ENCODE peak calls at places on chromosomes 12 and 14, in seven cellular contexts. H, Y, V, P, R, O and U are unnamed samples.

GRCh38 chr12:47744005-47744651 is 14.6 kb downstream of the RAPGEF3 start:
- DNase-seq in H (peak; percentile 38), Y (peak; percentile 61), V (peak; percentile 71), P (no peak), R (peak; percentile 71), O (peak; percentile 69), U (peak; percentile 58)

GRCh38 chr12:52398176-52398575 is 8.0 kb downstream of the KRT82 start:
- DNase-seq in H (no peak), Y (no peak), V (no peak), P (no peak), R (no peak), O (no peak), U (no peak)

GRCh38 chr14:31127690-31128089 is 79.9 kb downstream of the HECTD1 start:
- DNase-seq in H (no peak), Y (peak; percentile 45), V (no peak), P (no peak), R (no peak), O (no peak), U (no peak)

GRCh38 chr12:127205781-127206535 is 1061.0 kb upstream of the TMEM132C start:
- DNase-seq in H (no peak), Y (no peak), V (no peak), P (no peak), R (no peak), O (no peak), U (no peak)

GRCh38 chr12:101698782-101699347 is 1.4 kb downstream of the CHPT1 start:
- DNase-seq in H (no peak), Y (no peak), V (no peak), P (no peak), R (no peak), O (no peak), U (peak; percentile 31)

GRCh38 chr12:95956557-95957145 is 13.5 kb downstream of the AMDHD1 start:
- DNase-seq in H (no peak), Y (no peak), V (no peak), P (no peak), R (no peak), O (no peak), U (no peak)

GRCh38 chr14:69298131-69299071 is 38.4 kb downstream of the GALNT16 start:
- DNase-seq in H (no peak), Y (no peak), V (no peak), P (peak; percentile 24), R (no peak), O (no peak), U (no peak)

GRCh38 chr14:103123634-103124500 is 606 bp downstream of the TNFAIP2 start:
- DNase-seq in H (peak; percentile 37), Y (no peak), V (no peak), P (no peak), R (no peak), O (no peak), U (no peak)

GRCh38 chr12:25311501-25311900 is 60.8 kb upstream of the KRAS start:
- DNase-seq in H (no peak), Y (no peak), V (no peak), P (no peak), R (no peak), O (no peak), U (no peak)

GRCh38 chr12:76020281-76020680 is 11.3 kb downstream of the PHLDA1 start:
- DNase-seq in H (peak; percentile 76), Y (peak; percentile 52), V (peak; percentile 56), P (peak; percentile 59), R (no peak), O (peak; percentile 47), U (no peak)

GRCh38 chr14:56244138-56244789 is 126.1 kb downstream of the PELI2 start:
- DNase-seq in H (peak; percentile 42), Y (no peak), V (no peak), P (no peak), R (no peak), O (no peak), U (no peak)

GRCh38 chr12:110533607-110534006 is 31.5 kb downstream of the RAD9B start:
- DNase-seq in H (no peak), Y (no peak), V (no peak), P (no peak), R (no peak), O (no peak), U (no peak)

GRCh38 chr12:127485528-127485927 is 781.4 kb upstream of the TMEM132C start:
- DNase-seq in H (no peak), Y (no peak), V (no peak), P (peak; percentile 52), R (peak; percentile 15), O (no peak), U (no peak)

GRCh38 chr12:97148941-97149559 is 242.0 kb downstream of the NEDD1 start:
- DNase-seq in H (peak; percentile 67), Y (peak; percentile 12), V (peak; percentile 47), P (peak; percentile 54), R (peak; percentile 73), O (peak; percentile 50), U (peak; percentile 63)

GRCh38 chr12:3202734-3203446 is 125.7 kb downstream of the TSPAN9 start:
- DNase-seq in H (peak; percentile 53), Y (peak; percentile 35), V (peak; percentile 66), P (no peak), R (peak; percentile 82), O (peak; percentile 57), U (peak; percentile 75)

GRCh38 chr12:132614861-132615578 is 3.6 kb upstream of the P2RX2 start:
- DNase-seq in H (peak; percentile 86), Y (peak; percentile 82), V (peak; percentile 84), P (peak; percentile 79), R (peak; percentile 88), O (peak; percentile 81), U (peak; percentile 86)

GRCh38 chr12:75805905-75806304 is 225.7 kb downstream of the PHLDA1 start:
- DNase-seq in H (no peak), Y (no peak), V (no peak), P (no peak), R (no peak), O (no peak), U (no peak)

GRCh38 chr12:115060477-115061168 is 376.6 kb upstream of the TBX3 start:
- DNase-seq in H (no peak), Y (no peak), V (no peak), P (no peak), R (no peak), O (no peak), U (no peak)

GRCh38 chr14:104898870-104899510 is 25.7 kb upstream of the PLD4 start:
- DNase-seq in H (no peak), Y (no peak), V (no peak), P (no peak), R (no peak), O (no peak), U (no peak)

GRCh38 chr12:102374190-102374589 is 106.2 kb downstream of the IGF1 start:
- DNase-seq in H (no peak), Y (no peak), V (no peak), P (no peak), R (no peak), O (no peak), U (no peak)

GRCh38 chr14:105050551-105050897 is 14.7 kb downstream of the GPR132 start:
- DNase-seq in H (peak; percentile 79), Y (no peak), V (no peak), P (peak; percentile 83), R (no peak), O (no peak), U (no peak)

GRCh38 chr14:23067847-23068791 is 10.8 kb upstream of the CDH24 start:
- DNase-seq in H (no peak), Y (no peak), V (no peak), P (no peak), R (no peak), O (no peak), U (no peak)

GRCh38 chr12:67826946-67827719 is 162.1 kb upstream of the IFNG-AS1 start:
- DNase-seq in H (no peak), Y (no peak), V (no peak), P (no peak), R (no peak), O (no peak), U (no peak)

GRCh38 chr14:23365353-23366162 is 586 bp upstream of the EFS start:
- DNase-seq in H (no peak), Y (no peak), V (no peak), P (no peak), R (no peak), O (no peak), U (peak; percentile 75)